ENCODE peak calls at places on chromosome 20, in eight cellular contexts. V is HTR-8/SVneo; A is NCI-H345; J is ELF-1; Y is GM20000; Z is stimulated activated CD4-positive, alpha-beta T cell treated with anti-CD3 and anti-CD28 coated beads, Interleukin-12 subunit alpha, Interleukin-12 subunit beta, amount 100 ng/mL, for 48 hours; D is stimulated activated naive CD8-positive, alpha-beta T cell treated with anti-CD3 and anti-CD28 coated beads, Interleukin-15, amount 100 ng/mL, for 72 hours; P is activated naive CD8-positive, alpha-beta T cell treated with anti-CD3 and anti-CD28 coated beads, Interleukin-2, amount 50 U/mL, for 24 hours. W is an unnamed sample.

GRCh38 chr20:63432577-63433061 is 39.8 kb downstream of the KCNQ2 start:
- DNase-seq in V (no peak), A (peak), J (no peak), Y (no peak), Z (no peak), D (no peak), P (no peak), W (no peak)

GRCh38 chr20:38125157-38126056 is 39.7 kb downstream of the TGM2 start:
- DNase-seq in V (no peak), A (peak), J (no peak), Y (no peak), Z (no peak), D (no peak), P (no peak), W (peak)

GRCh38 chr20:41009960-41010359 is 18.7 kb upstream of the TOP1 start:
- DNase-seq in V (no peak), A (no peak), J (peak), Y (no peak), Z (no peak), D (no peak), P (no peak), W (no peak)

GRCh38 chr20:51444922-51445438 is 97.5 kb downstream of the NFATC2 start:
- DNase-seq in V (no peak), A (no peak), J (no peak), Y (no peak), Z (no peak), D (no peak), P (no peak), W (no peak)

GRCh38 chr20:40191573-40191972 is 497.5 kb downstream of the MAFB start:
- DNase-seq in V (no peak), A (no peak), J (no peak), Y (no peak), Z (no peak), D (no peak), P (no peak), W (no peak)

GRCh38 chr20:7452890-7453289 is 487.4 kb downstream of the HAO1 start:
- DNase-seq in V (no peak), A (no peak), J (no peak), Y (no peak), Z (no peak), D (no peak), P (no peak), W (no peak)

GRCh38 chr20:21529863-21530262 is 16.0 kb upstream of the NKX2-2 start:
- DNase-seq in V (no peak), A (peak), J (no peak), Y (peak), Z (no peak), D (no peak), P (no peak), W (no peak)

GRCh38 chr20:14341782-14342181 is 4.4 kb upstream of the FLRT3 start:
- DNase-seq in V (no peak), A (no peak), J (no peak), Y (no peak), Z (no peak), D (no peak), P (no peak), W (no peak)

GRCh38 chr20:48017504-48017903 is 232.2 kb upstream of the SULF2 start:
- DNase-seq in V (no peak), A (no peak), J (no peak), Y (no peak), Z (no peak), D (no peak), P (no peak), W (no peak)

GRCh38 chr20:51396365-51396909 is 146.1 kb downstream of the NFATC2 start:
- DNase-seq in V (no peak), A (no peak), J (no peak), Y (no peak), Z (no peak), D (no peak), P (no peak), W (no peak)

GRCh38 chr20:34949120-34949519 is 6.5 kb downstream of the GSS start:
- DNase-seq in V (no peak), A (no peak), J (no peak), Y (no peak), Z (no peak), D (no peak), P (no peak), W (no peak)

GRCh38 chr20:50931048-50931305 is 260 bp downstream of the ADNP start:
- DNase-seq in V (no peak), A (no peak), J (no peak), Y (peak), Z (no peak), D (no peak), P (no peak), W (no peak)

GRCh38 chr20:61922411-61922810 is 143.3 kb downstream of the TAF4 start:
- DNase-seq in V (no peak), A (no peak), J (no peak), Y (no peak), Z (no peak), D (no peak), P (no peak), W (no peak)

W was measured in renal cortical epithelial cell.